ENCODE peak calls at places on chromosomes 12 and 14, in eight cellular contexts. W is cerebellum; O is stimulated activated CD8-positive, alpha-beta memory T cell treated with anti-CD3 and anti-CD28 coated beads, Interleukin-15, amount 100 ng/mL, for 1 hour; F is Karpas-422; E is PC-3; I is AG04449; P is lower leg skin; N is GM13977. Q is an unnamed sample.

GRCh38 chr12:31456562-31456961 is 130.6 kb upstream of the SINHCAF start:
- DNase-seq in E (no peak), P (no peak), I (no peak), N (no peak), W (no peak), F (no peak), O (no peak), Q (no peak)

GRCh38 chr14:70020350-70021170 is 141.3 kb downstream of the SMOC1 start:
- DNase-seq in N (no peak), W (no peak), I (no peak), F (no peak), E (no peak), P (peak), O (no peak), Q (no peak)

GRCh38 chr14:75196468-75196867 is 20.1 kb upstream of the TMED10 start:
- DNase-seq in E (peak), I (no peak), O (no peak), N (no peak), P (no peak), F (no peak), W (no peak), Q (no peak)

GRCh38 chr14:51776102-51776894 is 84.1 kb upstream of the GNG2 start:
- DNase-seq in F (peak), E (peak), O (no peak), W (peak), I (no peak), N (peak), P (peak), Q (peak)

GRCh38 chr14:59020382-59020781 is 168.1 kb upstream of the DAAM1 start:
- DNase-seq in N (no peak), I (no peak), W (no peak), E (peak), O (no peak), F (peak), P (no peak), Q (no peak)

GRCh38 chr14:103099081-103099732 is 4.7 kb downstream of the EXOC3L4 start:
- DNase-seq in P (no peak), N (no peak), O (no peak), E (no peak), W (no peak), F (no peak), I (no peak), Q (no peak)

GRCh38 chr14:106652494-106652893 is 1126.1 kb downstream of the TMEM121 start:
- DNase-seq in F (no peak), N (peak), O (no peak), I (no peak), E (no peak), P (no peak), W (no peak), Q (no peak)

GRCh38 chr14:95696741-95697140 is 10.5 kb downstream of the TCL1B start:
- DNase-seq in O (no peak), P (peak), E (no peak), N (no peak), W (no peak), F (no peak), I (no peak), Q (no peak)

GRCh38 chr12:49809369-49810158 is 18.6 kb downstream of the NCKAP5L start:
- DNase-seq in O (no peak), F (no peak), P (peak), I (no peak), W (no peak), N (no peak), E (no peak), Q (no peak)

GRCh38 chr12:52667509-52667908 is 12.7 kb downstream of the KRT1 start:
- DNase-seq in P (no peak), O (no peak), W (no peak), N (no peak), F (peak), E (peak), I (no peak), Q (no peak)

GRCh38 chr14:20631821-20632389 is 9.6 kb downstream of the OR6S1 start:
- DNase-seq in W (peak), F (no peak), N (peak), I (no peak), O (no peak), E (peak), P (peak), Q (no peak)

GRCh38 chr12:121511931-121512330 is 68.9 kb downstream of the KDM2B start:
- DNase-seq in P (no peak), I (no peak), N (no peak), W (no peak), O (no peak), E (no peak), F (no peak), Q (no peak)

GRCh38 chr14:72123755-72124154 is 191.5 kb downstream of the RGS6 start:
- DNase-seq in O (no peak), W (no peak), E (no peak), P (no peak), F (no peak), I (no peak), N (no peak), Q (no peak)